ENCODE peak calls at places on chromosome 2, in eight cellular contexts. O, V, J, D, C, W, K and P are unnamed samples.

GRCh38 chr2:239326831-239327535 is 73.8 kb downstream of the HDAC4 start:
- DNase-seq in O (no peak), V (peak), J (no peak), D (no peak), C (peak), W (peak), K (no peak), P (peak)

GRCh38 chr2:152222975-152223638 is 47.5 kb upstream of the STAM2 start:
- DNase-seq in O (no peak), V (no peak), J (peak), D (peak), C (peak), W (no peak), K (no peak), P (no peak)

GRCh38 chr2:117470311-117471095 is 344.0 kb upstream of the DDX18 start:
- DNase-seq in O (peak), V (peak), J (no peak), D (peak), C (peak), W (no peak), K (peak), P (no peak)

GRCh38 chr2:118971245-118972122 is 29.5 kb downstream of the MARCO start:
- DNase-seq in O (no peak), V (no peak), J (no peak), D (no peak), C (no peak), W (no peak), K (no peak), P (no peak)

GRCh38 chr2:68849579-68850030 is 21.6 kb downstream of the BMP10 start:
- DNase-seq in O (peak), V (no peak), J (no peak), D (no peak), C (no peak), W (no peak), K (no peak), P (no peak)

GRCh38 chr2:135709992-135710391 is 31.7 kb upstream of the UBXN4 start:
- DNase-seq in O (peak), V (peak), J (no peak), D (peak), C (peak), W (peak), K (peak), P (peak)

GRCh38 chr2:85913854-85914524 is 25.2 kb upstream of the ST3GAL5 start:
- DNase-seq in O (peak), V (no peak), J (no peak), D (no peak), C (no peak), W (no peak), K (no peak), P (no peak)

GRCh38 chr2:102037681-102038080 is 45.9 kb downstream of the IL1R2 start:
- DNase-seq in O (no peak), V (no peak), J (peak), D (no peak), C (no peak), W (no peak), K (no peak), P (no peak)

GRCh38 chr2:219571311-219572236 is at the start of gene OBSL1:
- DNase-seq in O (peak), V (peak), J (no peak), D (peak), C (peak), W (no peak), K (peak), P (peak)

GRCh38 chr2:69945447-69945846 is 16.0 kb downstream of the ASPRV1 start:
- DNase-seq in O (no peak), V (no peak), J (no peak), D (no peak), C (no peak), W (no peak), K (no peak), P (no peak)

GRCh38 chr2:20673686-20674308 is 6.9 kb downstream of the GDF7 start:
- DNase-seq in O (no peak), V (peak), J (no peak), D (no peak), C (no peak), W (no peak), K (no peak), P (no peak)

GRCh38 chr2:72561621-72562318 is 264.1 kb downstream of the EXOC6B start:
- DNase-seq in O (peak), V (no peak), J (no peak), D (no peak), C (no peak), W (no peak), K (no peak), P (no peak)

GRCh38 chr2:71492112-71492511 is 38.8 kb downstream of the DYSF start:
- DNase-seq in O (no peak), V (no peak), J (no peak), D (no peak), C (no peak), W (no peak), K (no peak), P (peak)

GRCh38 chr2:139259422-139260051 is 479.3 kb upstream of the NXPH2 start:
- DNase-seq in O (no peak), V (no peak), J (no peak), D (no peak), C (no peak), W (no peak), K (no peak), P (no peak)

GRCh38 chr2:205617905-205618304 is 64.4 kb upstream of the NRP2 start:
- DNase-seq in O (no peak), V (no peak), J (no peak), D (no peak), C (no peak), W (no peak), K (no peak), P (no peak)

GRCh38 chr2:183033951-183034350 is 4.3 kb downstream of the NCKAP1 start:
- DNase-seq in O (no peak), V (no peak), J (no peak), D (no peak), C (no peak), W (no peak), K (no peak), P (no peak)

GRCh38 chr2:226030369-226031077 is 631.0 kb downstream of the NYAP2 start:
- DNase-seq in O (no peak), V (no peak), J (no peak), D (no peak), C (no peak), W (no peak), K (no peak), P (no peak)

GRCh38 chr2:46504685-46505559 is 25.6 kb downstream of the TMEM247 start:
- DNase-seq in O (no peak), V (no peak), J (no peak), D (no peak), C (no peak), W (no peak), K (no peak), P (no peak)

GRCh38 chr2:61177727-61178549 is 15.9 kb downstream of the C2orf74 start:
- DNase-seq in O (peak), V (peak), J (no peak), D (no peak), C (peak), W (peak), K (peak), P (peak)

GRCh38 chr2:204909791-204910190 is 364.5 kb downstream of the PARD3B start:
- DNase-seq in O (no peak), V (no peak), J (no peak), D (no peak), C (no peak), W (no peak), K (no peak), P (no peak)

GRCh38 chr2:188787002-188787660 is 187.0 kb upstream of the COL3A1 start:
- DNase-seq in O (peak), V (no peak), J (peak), D (no peak), C (no peak), W (no peak), K (no peak), P (no peak)

GRCh38 chr2:190846746-190847145 is 33.9 kb upstream of the GLS start:
- DNase-seq in O (peak), V (no peak), J (no peak), D (no peak), C (no peak), W (no peak), K (no peak), P (no peak)

GRCh38 chr2:176817061-176817565 is 395.5 kb upstream of the HNRNPA3 start:
- DNase-seq in O (peak), V (peak), J (no peak), D (peak), C (no peak), W (no peak), K (no peak), P (no peak)

GRCh38 chr2:96164459-96165184 is 19.4 kb upstream of the DUSP2 start:
- DNase-seq in O (no peak), V (peak), J (no peak), D (no peak), C (no peak), W (no peak), K (peak), P (peak)

GRCh38 chr2:229437467-229437866 is 166.4 kb upstream of the PID1 start:
- DNase-seq in O (no peak), V (no peak), J (no peak), D (no peak), C (no peak), W (no peak), K (no peak), P (no peak)